ENCODE peak calls at places on chromosomes 4 and X, in five cellular contexts. P is WTC11, T is foreskin fibroblast, V is thyroid gland, E is natural killer cell. K is an unnamed sample.

GRCh38 chr4:65063601-65064000 is 606.7 kb downstream of the EPHA5 start:
- DNase-seq in T (no peak), V (no peak), E (no peak), P (no peak), K (no peak)

GRCh38 chr4:72208421-72209075 is 176.7 kb downstream of the NPFFR2 start:
- DNase-seq in E (no peak), T (no peak), V (no peak), P (no peak), K (no peak)

GRCh38 chrX:69133561-69134542 is 31.4 kb downstream of the PJA1 start:
- DNase-seq in V (peak), T (peak), P (peak), E (no peak), K (no peak)

GRCh38 chr4:1566838-1567518 is 117.1 kb downstream of the FAM53A start:
- DNase-seq in V (no peak), P (peak), E (no peak), T (no peak), K (no peak)

GRCh38 chrX:123731987-123732678 is 719 bp downstream of the THOC2 start:
- DNase-seq in E (peak), P (peak), T (peak), V (peak), K (no peak)

GRCh38 chr4:28562913-28563312 is 1702.3 kb downstream of the STIM2 start:
- DNase-seq in T (no peak), V (no peak), P (no peak), E (no peak), K (no peak)

GRCh38 chrX:37409278-37409677 is 60.1 kb downstream of the PRRG1 start:
- DNase-seq in P (no peak), V (no peak), E (no peak), T (no peak), K (no peak)

GRCh38 chr4:120052840-120053239 is 13.8 kb downstream of the MAD2L1 start:
- DNase-seq in E (no peak), P (no peak), V (no peak), T (peak), K (no peak)

GRCh38 chrX:120358687-120359086 is 3.2 kb upstream of the ATP1B4 start:
- DNase-seq in E (no peak), T (peak), P (no peak), V (no peak), K (no peak)

GRCh38 chrX:21735753-21736127 is 22.2 kb downstream of the SMPX start:
- DNase-seq in E (no peak), V (no peak), P (no peak), T (no peak), K (no peak)

GRCh38 chr4:77481856-77482255 is 123.8 kb upstream of the CXCL13 start:
- DNase-seq in E (no peak), T (peak), V (no peak), P (no peak), K (no peak)

GRCh38 chrX:1385824-1386223 is 6.1 kb downstream of the SLC25A6 start:
- DNase-seq in T (no peak), E (no peak), P (peak), V (no peak), K (no peak)

GRCh38 chrX:19728083-19728648 is 159.2 kb downstream of the SH3KBP1 start:
- DNase-seq in T (no peak), P (no peak), E (no peak), V (no peak), K (no peak)

GRCh38 chr4:54016504-54016903 is 47.9 kb downstream of the CHIC2 start:
- DNase-seq in E (no peak), P (no peak), T (no peak), V (no peak), K (no peak)

GRCh38 chr4:20194079-20195013 is 57.4 kb upstream of the SLIT2 start:
- DNase-seq in V (no peak), P (no peak), E (no peak), T (peak), K (no peak)

GRCh38 chr4:60089546-60090273 is 1110.4 kb upstream of the ADGRL3 start:
- DNase-seq in E (no peak), T (no peak), P (no peak), V (no peak), K (no peak)

GRCh38 chr4:154329268-154329858 is 162.2 kb downstream of the DCHS2 start:
- DNase-seq in P (no peak), T (peak), V (no peak), E (no peak), K (no peak)

GRCh38 chr4:37780444-37781133 is 45.9 kb upstream of the PGM2 start:
- DNase-seq in V (no peak), P (no peak), E (no peak), T (peak), K (no peak)

GRCh38 chr4:154045086-154045485 is 256.2 kb upstream of the SFRP2 start:
- DNase-seq in V (no peak), P (no peak), T (peak), E (no peak), K (no peak)

GRCh38 chr4:11471613-11472012 is 42.9 kb upstream of the HS3ST1 start:
- DNase-seq in P (no peak), V (no peak), T (no peak), E (peak), K (no peak)

GRCh38 chrX:66150188-66150587 is 13.9 kb upstream of the HEPH start:
- DNase-seq in E (no peak), T (no peak), P (no peak), V (no peak), K (no peak)

GRCh38 chr4:1655676-1656075 is 28.4 kb downstream of the FAM53A start:
- DNase-seq in P (no peak), T (no peak), V (no peak), E (no peak), K (no peak)

GRCh38 chr4:140052050-140052449 is 101.9 kb downstream of the MAML3 start:
- DNase-seq in V (peak), E (no peak), P (peak), T (peak), K (no peak)

GRCh38 chr4:19408488-19408887 is 843.2 kb upstream of the SLIT2 start:
- DNase-seq in T (no peak), P (no peak), E (no peak), V (no peak), K (no peak)

GRCh38 chr4:183758006-183758734 is 99.1 kb downstream of the TRAPPC11 start:
- DNase-seq in V (no peak), E (no peak), T (no peak), P (peak), K (peak)

GRCh38 chrX:44908198-44908597 is 35.2 kb downstream of the KDM6A start:
- DNase-seq in V (no peak), E (no peak), P (no peak), T (peak), K (no peak)

GRCh38 chr4:157459789-157460188 is 239.3 kb downstream of the GRIA2 start:
- DNase-seq in T (no peak), E (no peak), V (peak), P (no peak), K (no peak)

GRCh38 chr4:46441116-46441859 is 51.4 kb upstream of the GABRA2 start:
- DNase-seq in P (no peak), E (no peak), T (no peak), V (no peak), K (no peak)

GRCh38 chrX:15930585-15930984 is 76.0 kb upstream of the AP1S2 start:
- DNase-seq in T (peak), E (no peak), V (no peak), P (no peak), K (no peak)

GRCh38 chr4:101835121-101835904 is 44.8 kb downstream of the BANK1 start:
- DNase-seq in V (peak), E (no peak), P (no peak), T (peak), K (no peak)

GRCh38 chr4:37666625-37667071 is 19.5 kb downstream of the RELL1 start:
- DNase-seq in E (no peak), T (peak), V (peak), P (no peak), K (no peak)

GRCh38 chr4:109065006-109065405 is 237.5 kb downstream of the COL25A1 start:
- DNase-seq in E (no peak), P (no peak), T (no peak), V (no peak), K (no peak)

GRCh38 chrX:12058087-12058486 is 80.2 kb upstream of the FRMPD4 start:
- DNase-seq in E (no peak), T (no peak), V (no peak), P (no peak), K (no peak)
- TF ChIP-seq CTCF in E (no peak), T (no peak), V (no peak), P (no peak), K (no peak)

GRCh38 chr4:90503677-90504076 is 376.5 kb downstream of the CCSER1 start:
- DNase-seq in E (no peak), P (no peak), V (no peak), T (no peak), K (no peak)
- TF ChIP-seq CTCF in E (no peak), P (no peak), V (no peak), T (no peak), K (no peak)

GRCh38 chrX:135973025-135973547 is 702 bp downstream of the MMGT1 start:
- DNase-seq in T (peak), P (no peak), E (no peak), V (peak), K (no peak)
- TF ChIP-seq CTCF in T (no peak), P (no peak), E (no peak), V (no peak), K (no peak)

GRCh38 chrX:131216828-131217227 is 72.3 kb downstream of the IGSF1 start:
- DNase-seq in E (no peak), V (no peak), P (no peak), T (no peak), K (no peak)

GRCh38 chrX:131213400-131213799 is 75.7 kb downstream of the IGSF1 start:
- DNase-seq in P (no peak), E (no peak), T (no peak), V (no peak), K (no peak)

GRCh38 chrX:131217878-131218486 is 71.1 kb downstream of the IGSF1 start:
- DNase-seq in P (no peak), E (no peak), V (no peak), T (no peak), K (no peak)
- TF ChIP-seq CTCF in P (no peak), E (no peak), V (no peak), T (no peak), K (peak)

DNA sequence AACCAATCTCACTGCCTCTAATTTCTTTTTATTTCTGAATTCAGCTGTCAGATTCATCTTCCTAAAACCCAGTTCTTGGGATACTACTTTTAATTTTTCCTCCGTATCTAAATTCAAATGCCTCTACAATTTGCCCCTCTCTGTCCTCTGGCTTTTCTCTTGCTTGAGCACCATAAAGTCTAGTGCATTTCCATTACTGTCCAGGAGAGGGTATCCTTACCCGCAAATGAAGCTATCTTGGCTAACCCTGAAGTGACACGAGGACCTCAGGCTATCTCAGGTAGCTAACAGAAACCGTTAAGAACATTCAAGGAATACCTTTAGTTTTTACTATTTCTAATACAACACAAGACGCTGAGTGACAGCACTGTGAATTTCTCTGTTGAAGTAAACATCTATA is 49.4 kb upstream of the PRR32 start:
- DNase-seq in P (no peak), T (no peak), V (no peak), E (no peak), K (no peak)
- TF ChIP-seq CTCF in P (no peak), T (no peak), V (no peak), E (no peak), K (peak)

GRCh38 chr4:124427095-124427767 is 285.3 kb downstream of the ANKRD50 start:
- DNase-seq in P (no peak), E (no peak), T (peak), V (peak), K (no peak)

GRCh38 chr4:124431663-124432192 is 280.8 kb downstream of the ANKRD50 start:
- DNase-seq in V (no peak), T (peak), E (no peak), P (no peak), K (no peak)

GRCh38 chr4:124428648-124429047 is 283.9 kb downstream of the ANKRD50 start:
- DNase-seq in E (no peak), P (no peak), V (no peak), T (no peak), K (no peak)

GRCh38 chr4:124432500-124432899 is 280.0 kb downstream of the ANKRD50 start:
- DNase-seq in V (no peak), E (no peak), T (peak), P (no peak), K (no peak)

GRCh38 chr4:124429746-124430250 is 282.7 kb downstream of the ANKRD50 start:
- DNase-seq in P (no peak), E (no peak), T (no peak), V (no peak), K (no peak)
- TF ChIP-seq CTCF in P (no peak), E (no peak), T (no peak), V (no peak), K (no peak)

DNA sequence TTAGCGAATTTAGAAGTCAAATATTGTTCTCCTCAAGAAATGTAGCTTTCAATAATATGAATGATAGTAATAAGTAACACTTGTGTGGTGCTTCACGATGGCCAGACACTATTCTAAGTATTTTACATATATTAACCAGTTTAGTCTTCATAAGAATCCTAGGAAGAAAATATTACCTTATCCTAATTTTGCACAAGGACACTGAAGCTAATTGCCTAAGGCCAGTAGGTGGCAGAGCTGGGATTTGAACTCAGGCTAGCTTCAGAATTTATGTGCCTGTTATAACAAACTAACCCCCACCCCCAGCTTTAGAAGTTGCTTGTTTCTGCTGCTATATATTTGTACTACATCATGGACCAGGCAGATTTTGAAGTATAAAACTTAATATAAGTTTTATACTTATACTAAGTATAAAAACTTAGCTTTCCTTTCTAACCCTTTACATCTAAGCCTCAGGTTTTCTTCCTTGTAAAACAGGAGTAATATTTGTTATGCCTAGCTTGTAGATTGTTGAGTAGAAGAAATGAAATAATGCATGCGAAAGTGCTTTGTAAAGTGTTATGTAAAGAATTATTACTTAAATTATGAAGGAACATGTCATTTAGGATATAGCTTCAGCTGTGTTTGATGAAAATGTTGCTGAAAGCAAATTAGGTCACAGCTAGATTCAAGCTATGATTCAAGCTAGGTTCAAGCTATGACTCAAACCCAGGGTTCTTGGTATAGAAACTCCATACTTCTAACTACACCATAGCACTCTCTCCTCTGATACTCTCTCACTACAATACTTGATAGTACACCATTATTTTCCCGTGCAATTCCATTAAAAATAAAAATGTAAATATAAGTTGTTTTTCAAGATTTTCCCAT is 4.2 kb upstream of the CDS1 start:
- DNase-seq in T (peak), V (peak), E (no peak), P (peak), K (no peak)
- TF ChIP-seq CTCF in T (peak), V (no peak), E (no peak), P (peak), K (peak)

GRCh38 chr4:7391637-7392437 is 42.9 kb downstream of the PSAPL1 start:
- DNase-seq in E (no peak), P (no peak), V (no peak), T (no peak), K (no peak)

GRCh38 chr4:7392438-7393374 is 42.0 kb downstream of the PSAPL1 start:
- DNase-seq in T (peak), P (no peak), V (peak), E (no peak), K (no peak)

GRCh38 chr4:7390366-7390765 is 44.4 kb downstream of the PSAPL1 start:
- DNase-seq in T (no peak), P (no peak), V (no peak), E (no peak), K (no peak)

GRCh38 chr4:7389719-7390118 is 45.0 kb downstream of the PSAPL1 start:
- DNase-seq in P (no peak), V (no peak), T (no peak), E (no peak), K (no peak)

GRCh38 chr4:7390906-7391636 is 43.7 kb downstream of the PSAPL1 start:
- DNase-seq in E (no peak), T (no peak), P (no peak), V (no peak), K (no peak)
- TF ChIP-seq CTCF in E (no peak), T (no peak), P (no peak), V (no peak), K (no peak)

K was measured in progenitor cell of endocrine pancreas.